ENCODE peak calls at places on chromosomes 16 and 17, in four cellular contexts. One of them, this sample, is unnamed.

GRCh38 chr16:86398622-86399021 is 111.7 kb upstream of the FOXF1 start:
- DNase-seq in SK-N-SH: no peak
- DNase-seq in GM12878: no peak
- DNase-seq in HCT116: no peak
- DNase-seq in this sample: no peak

GRCh38 chr16:80900593-80900954 is 96.2 kb upstream of the CDYL2 start:
- DNase-seq in SK-N-SH: no peak
- DNase-seq in GM12878: no peak
- DNase-seq in HCT116: no peak
- DNase-seq in this sample: no peak

GRCh38 chr16:70480127-70481105 is 26.0 kb downstream of the FCSK start:
- DNase-seq in SK-N-SH: no peak
- DNase-seq in GM12878: no peak
- DNase-seq in HCT116: no peak
- DNase-seq in this sample: no peak

GRCh38 chr17:2723997-2724782 is 12.6 kb upstream of the CLUH start:
- DNase-seq in SK-N-SH: peak
- DNase-seq in GM12878: no peak
- DNase-seq in HCT116: no peak
- DNase-seq in this sample: no peak

GRCh38 chr17:81337449-81337848 is 42.3 kb upstream of the SLC38A10 start:
- DNase-seq in SK-N-SH: peak
- DNase-seq in GM12878: no peak
- DNase-seq in HCT116: no peak
- DNase-seq in this sample: peak

GRCh38 chr16:87765473-87765775 is 362 bp downstream of the KLHDC4 start:
- DNase-seq in SK-N-SH: peak
- DNase-seq in GM12878: no peak
- DNase-seq in HCT116: no peak
- DNase-seq in this sample: peak

GRCh38 chr16:52624891-52625290 is 77.9 kb upstream of the TOX3 start:
- DNase-seq in SK-N-SH: no peak
- DNase-seq in GM12878: no peak
- DNase-seq in HCT116: no peak
- DNase-seq in this sample: no peak

GRCh38 chr17:33661975-33662374 is 368.9 kb upstream of the ASIC2 start:
- DNase-seq in SK-N-SH: no peak
- DNase-seq in GM12878: no peak
- DNase-seq in HCT116: no peak
- DNase-seq in this sample: no peak

GRCh38 chr17:63516910-63517824 is 6.0 kb upstream of the KCNH6 start:
- DNase-seq in SK-N-SH: no peak
- DNase-seq in GM12878: peak
- DNase-seq in HCT116: peak
- DNase-seq in this sample: no peak

DNA sequence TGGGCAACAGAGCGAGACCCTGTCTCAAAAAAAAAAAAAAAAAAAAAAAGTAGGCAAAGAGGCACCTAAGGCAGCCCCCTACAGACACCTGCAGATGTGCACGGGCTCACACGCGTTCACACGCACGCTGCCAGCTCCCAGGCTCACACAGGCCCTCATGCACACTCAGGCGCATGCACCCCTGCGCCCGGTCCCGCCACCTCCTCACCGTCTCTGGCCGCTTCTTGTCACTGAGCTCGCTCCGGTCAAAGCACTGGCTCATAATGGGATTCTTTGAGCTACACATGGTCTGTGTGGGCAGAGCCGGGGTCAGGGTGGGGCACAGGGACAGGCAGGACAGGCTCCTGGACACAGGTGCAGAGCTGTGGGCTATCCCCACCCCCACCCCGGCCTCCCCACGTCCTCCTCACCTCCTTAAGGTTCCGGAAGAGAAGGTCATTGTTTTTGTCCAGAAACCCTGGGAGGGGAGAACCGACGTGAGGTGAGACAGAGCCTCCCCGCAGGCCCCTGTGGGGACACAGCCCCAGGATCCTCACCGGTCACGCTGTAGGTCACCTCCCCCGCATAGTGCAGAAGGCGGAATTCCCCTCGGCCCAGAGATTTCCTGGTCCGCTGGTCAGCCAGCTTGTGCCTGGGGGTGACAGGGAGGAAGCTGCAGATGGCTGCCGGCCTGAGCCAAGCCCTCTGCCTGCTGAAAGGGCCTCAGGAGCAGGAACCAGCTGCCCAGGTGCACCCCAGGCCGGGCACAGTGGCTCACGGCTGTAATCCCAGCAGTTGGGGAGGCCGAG is 17.9 kb downstream of the MYO1C start:
- DNase-seq in SK-N-SH: no peak
- DNase-seq in GM12878: peak
- DNase-seq in HCT116: no peak
- DNase-seq in this sample: no peak
- TF ChIP-seq JUND in SK-N-SH: no peak
- TF ChIP-seq JUND in GM12878: no peak
- TF ChIP-seq JUND in HCT116: no peak
- TF ChIP-seq JUND in this sample: no peak

GRCh38 chr17:19501219-19501618 is 32.4 kb upstream of the SLC47A1 start:
- DNase-seq in SK-N-SH: no peak
- DNase-seq in GM12878: no peak
- DNase-seq in HCT116: no peak
- DNase-seq in this sample: no peak

GRCh38 chr17:19508327-19508867 is 25.3 kb upstream of the SLC47A1 start:
- DNase-seq in SK-N-SH: peak
- DNase-seq in GM12878: no peak
- DNase-seq in HCT116: no peak
- DNase-seq in this sample: no peak

GRCh38 chr17:19507673-19508326 is 25.9 kb upstream of the SLC47A1 start:
- DNase-seq in SK-N-SH: peak
- DNase-seq in GM12878: peak
- DNase-seq in HCT116: peak
- DNase-seq in this sample: peak

GRCh38 chr17:19497616-19498015 is 36.0 kb upstream of the SLC47A1 start:
- DNase-seq in SK-N-SH: no peak
- DNase-seq in GM12878: no peak
- DNase-seq in HCT116: no peak
- DNase-seq in this sample: no peak

DNA sequence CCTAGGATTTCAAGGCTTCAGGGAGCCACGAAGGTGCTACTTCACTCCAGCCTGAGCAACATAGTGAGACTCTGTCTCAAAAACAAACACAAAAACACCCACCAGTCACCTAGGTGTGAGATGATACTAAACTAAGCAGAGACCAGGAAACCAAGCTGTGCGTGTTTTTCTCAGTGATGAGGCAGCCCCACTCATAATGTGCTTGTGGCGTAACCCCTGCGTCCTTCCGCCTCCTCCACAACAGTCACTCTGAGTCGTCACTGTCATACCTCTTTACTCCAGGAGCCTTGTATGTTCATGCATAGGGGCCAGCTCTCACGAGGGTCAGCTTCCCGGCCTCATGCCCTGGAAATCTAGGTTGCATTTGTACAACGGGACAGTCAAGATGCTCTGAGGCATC is 31.1 kb upstream of the SLC47A1 start:
- DNase-seq in SK-N-SH: no peak
- DNase-seq in GM12878: no peak
- DNase-seq in HCT116: no peak
- DNase-seq in this sample: no peak
- TF ChIP-seq JUND in SK-N-SH: no peak
- TF ChIP-seq JUND in GM12878: no peak
- TF ChIP-seq JUND in HCT116: no peak
- TF ChIP-seq JUND in this sample: no peak

DNA sequence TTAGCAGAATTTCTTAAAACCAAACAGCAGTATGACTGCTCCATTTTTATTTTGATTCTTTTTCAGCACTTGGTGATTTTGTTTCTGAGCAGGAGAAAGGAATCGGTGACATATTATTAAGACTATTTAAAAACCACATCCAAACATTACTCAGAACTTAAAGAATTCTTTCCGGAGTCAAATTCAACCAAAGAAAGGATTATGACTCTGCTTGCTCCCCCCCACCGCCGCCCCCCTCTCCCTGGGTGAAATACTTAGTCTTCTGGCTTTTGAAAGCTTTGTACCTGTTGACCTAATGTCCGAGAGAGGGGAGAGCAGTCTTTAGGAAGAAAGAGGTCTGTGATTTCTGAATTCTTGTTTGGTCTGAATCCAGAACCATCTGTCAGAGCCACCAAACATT is 17.9 kb upstream of the COL1A1 start:
- DNase-seq in SK-N-SH: no peak
- DNase-seq in GM12878: no peak
- DNase-seq in HCT116: no peak
- DNase-seq in this sample: no peak
- TF ChIP-seq JUND in SK-N-SH: peak
- TF ChIP-seq JUND in GM12878: no peak
- TF ChIP-seq JUND in HCT116: no peak
- TF ChIP-seq JUND in this sample: no peak

DNA sequence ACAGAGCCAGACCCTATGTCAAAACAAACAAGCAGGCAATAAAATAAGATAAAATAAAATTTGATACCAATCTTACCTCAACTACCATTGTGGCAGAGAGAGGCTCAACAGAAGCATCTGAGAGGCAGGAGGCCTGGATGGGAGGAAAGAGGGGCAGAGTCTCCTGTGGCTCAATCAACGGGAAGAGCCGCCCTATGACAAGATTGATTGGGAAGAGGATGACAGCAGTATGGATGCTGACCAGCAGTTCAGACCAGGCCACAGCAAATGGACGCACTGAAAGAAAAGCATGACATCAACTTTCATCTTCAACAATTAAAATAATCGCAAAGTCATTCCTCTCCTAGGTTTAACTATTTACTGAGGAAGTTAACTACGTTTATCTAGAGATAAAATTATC is 47.4 kb downstream of the PKD1L3 start:
- DNase-seq in SK-N-SH: no peak
- DNase-seq in GM12878: no peak
- DNase-seq in HCT116: no peak
- DNase-seq in this sample: no peak
- TF ChIP-seq JUND in SK-N-SH: no peak
- TF ChIP-seq JUND in GM12878: no peak
- TF ChIP-seq JUND in HCT116: no peak
- TF ChIP-seq JUND in this sample: no peak

GRCh38 chr17:1649116-1649843 is 386 bp downstream of the RILP start:
- DNase-seq in SK-N-SH: peak
- DNase-seq in GM12878: no peak
- DNase-seq in HCT116: peak
- DNase-seq in this sample: peak

GRCh38 chr17:1648582-1649115 is 1.0 kb downstream of the RILP start:
- DNase-seq in SK-N-SH: peak
- DNase-seq in GM12878: peak
- DNase-seq in HCT116: peak
- DNase-seq in this sample: peak

GRCh38 chr17:1651559-1651844 is 1.8 kb upstream of the RILP start:
- DNase-seq in SK-N-SH: no peak
- DNase-seq in GM12878: no peak
- DNase-seq in HCT116: no peak
- DNase-seq in this sample: no peak

GRCh38 chr17:1650731-1651558 is 1.3 kb upstream of the RILP start:
- DNase-seq in SK-N-SH: no peak
- DNase-seq in GM12878: no peak
- DNase-seq in HCT116: no peak
- DNase-seq in this sample: no peak

GRCh38 chr17:1649844-1650409 is at the start of gene RILP:
- DNase-seq in SK-N-SH: no peak
- DNase-seq in GM12878: no peak
- DNase-seq in HCT116: peak
- DNase-seq in this sample: peak
- TF ChIP-seq JUND in SK-N-SH: no peak
- TF ChIP-seq JUND in GM12878: no peak
- TF ChIP-seq JUND in HCT116: no peak
- TF ChIP-seq JUND in this sample: no peak

GRCh38 chr17:29114141-29114540 is 66.1 kb downstream of the MYO18A start:
- DNase-seq in SK-N-SH: no peak
- DNase-seq in GM12878: no peak
- DNase-seq in HCT116: no peak
- DNase-seq in this sample: no peak

GRCh38 chr17:29112780-29113295 is 67.4 kb downstream of the MYO18A start:
- DNase-seq in SK-N-SH: no peak
- DNase-seq in GM12878: no peak
- DNase-seq in HCT116: no peak
- DNase-seq in this sample: no peak

GRCh38 chr17:29113334-29113733 is 66.9 kb downstream of the MYO18A start:
- DNase-seq in SK-N-SH: no peak
- DNase-seq in GM12878: no peak
- DNase-seq in HCT116: no peak
- DNase-seq in this sample: no peak

GRCh38 chr17:29110372-29110757 is 67.4 kb downstream of the PIPOX start:
- DNase-seq in SK-N-SH: no peak
- DNase-seq in GM12878: no peak
- DNase-seq in HCT116: no peak
- DNase-seq in this sample: no peak

DNA sequence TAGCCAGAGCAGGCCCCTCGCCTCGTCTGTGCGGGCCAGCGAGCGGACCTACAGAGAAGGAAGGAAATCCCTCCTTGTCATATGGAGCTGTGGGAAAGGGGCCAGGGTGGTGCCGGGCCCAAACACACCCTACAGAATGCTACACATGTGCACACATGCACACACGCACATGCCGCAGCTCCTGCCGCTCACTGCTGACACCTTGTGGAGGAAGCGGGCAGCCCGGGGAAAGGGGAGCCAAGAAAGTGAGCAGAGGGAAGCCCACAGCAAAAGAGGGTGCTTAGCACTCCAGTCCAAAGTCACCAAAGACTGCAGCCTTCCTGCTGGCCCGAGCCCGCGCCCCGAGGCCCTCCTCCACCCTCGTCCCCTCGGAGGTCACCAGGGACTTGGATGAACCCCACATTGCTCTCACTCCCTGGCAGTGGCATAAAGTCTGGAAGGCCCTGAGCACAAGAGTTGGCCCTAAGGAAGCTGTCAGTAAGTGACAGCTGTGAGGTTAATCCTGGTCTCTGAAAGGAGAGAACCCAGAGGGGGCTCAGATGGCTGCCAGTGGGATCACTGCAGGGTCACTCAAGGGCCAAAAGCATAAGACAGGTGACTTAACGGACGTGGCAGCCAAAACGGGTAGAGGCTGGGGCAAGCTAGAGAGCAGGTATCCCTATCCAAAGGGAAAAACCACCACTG is 68.2 kb downstream of the MYO18A start:
- DNase-seq in SK-N-SH: peak
- DNase-seq in GM12878: no peak
- DNase-seq in HCT116: no peak
- DNase-seq in this sample: peak
- TF ChIP-seq JUND in SK-N-SH: no peak
- TF ChIP-seq JUND in GM12878: no peak
- TF ChIP-seq JUND in HCT116: no peak
- TF ChIP-seq JUND in this sample: no peak

This sample was measured in T47D.